ENCODE peak calls at places on chromosomes 6 and 20, in six cellular contexts. Q is C1 segment of cervical spinal cord; K is AG04450; S is activated effector memory CD4-positive, alpha-beta T cell treated with anti-CD3 and anti-CD28 coated beads, Interleukin-2, amount 50 U/mL, for 16 hours; C is pancreas; N is lower lobe of right lung. I is an unnamed sample.

GRCh38 chr20:62860924-62861691 is 514 bp downstream of the TCFL5 start:
- DNase-seq in C (no peak), S (peak), N (no peak), Q (no peak), K (no peak), I (no peak)

GRCh38 chr20:8549192-8549591 is 417.1 kb downstream of the PLCB1 start:
- DNase-seq in K (no peak), C (no peak), S (no peak), Q (no peak), N (no peak), I (no peak)

GRCh38 chr6:17972978-17973622 is 14.3 kb downstream of the KIF13A start:
- DNase-seq in S (no peak), Q (no peak), C (no peak), K (no peak), N (no peak), I (no peak)

GRCh38 chr6:17656092-17656491 is 50.6 kb downstream of the NUP153 start:
- DNase-seq in N (no peak), C (no peak), S (no peak), Q (no peak), K (no peak), I (no peak)

GRCh38 chr6:85677243-85677956 is 34.7 kb upstream of the SYNCRIP start:
- DNase-seq in C (no peak), K (no peak), Q (no peak), N (no peak), S (no peak), I (no peak)

GRCh38 chr6:12516070-12516469 is 200.5 kb upstream of the PHACTR1 start:
- DNase-seq in S (no peak), Q (no peak), K (no peak), C (no peak), N (no peak), I (no peak)

GRCh38 chr20:20085071-20085470 is 32.7 kb downstream of the CFAP61 start:
- DNase-seq in Q (no peak), C (no peak), K (no peak), N (no peak), S (no peak), I (peak)

GRCh38 chr20:63968928-63969760 is 586 bp downstream of the ZNF512B start:
- DNase-seq in Q (no peak), K (no peak), C (peak), N (no peak), S (peak), I (peak)

GRCh38 chr20:48384147-48384818 is 443.5 kb downstream of the PREX1 start:
- DNase-seq in S (no peak), C (no peak), K (no peak), N (no peak), Q (no peak), I (no peak)

GRCh38 chr6:170257376-170257775 is 33.5 kb downstream of the DLL1 start:
- DNase-seq in K (no peak), C (no peak), N (no peak), Q (no peak), S (peak), I (no peak)

GRCh38 chr6:169190144-169190584 is 63.5 kb downstream of the THBS2 start:
- DNase-seq in Q (no peak), S (no peak), C (no peak), K (peak), N (no peak), I (no peak)

GRCh38 chr6:36834576-36835293 is 4.5 kb downstream of the CPNE5 start:
- DNase-seq in K (no peak), Q (no peak), N (no peak), C (no peak), S (no peak), I (no peak)

GRCh38 chr6:11535801-11536230 is 1.7 kb upstream of the TMEM170B start:
- DNase-seq in C (peak), K (no peak), S (no peak), Q (no peak), N (no peak), I (no peak)

GRCh38 chr20:34300809-34301586 is 2.2 kb downstream of the AHCY start:
- DNase-seq in S (no peak), N (no peak), Q (no peak), C (no peak), K (no peak), I (no peak)

GRCh38 chr6:45872827-45873226 is 142.8 kb downstream of the CLIC5 start:
- DNase-seq in Q (no peak), K (no peak), C (no peak), N (no peak), S (no peak), I (no peak)

GRCh38 chr6:169702640-169703246 is 817 bp downstream of the C6orf120 start:
- DNase-seq in C (no peak), N (peak), S (peak), K (no peak), Q (no peak), I (no peak)

GRCh38 chr6:4316867-4317400 is 181.6 kb upstream of the ECI2 start:
- DNase-seq in S (no peak), C (peak), K (peak), N (peak), Q (no peak), I (no peak)

GRCh38 chr20:38729767-38730166 is 5.5 kb downstream of the SLC32A1 start:
- DNase-seq in K (no peak), N (no peak), S (no peak), C (no peak), Q (no peak), I (no peak)

GRCh38 chr20:58293453-58293852 is 16.1 kb upstream of the RAB22A start:
- DNase-seq in N (no peak), S (no peak), C (no peak), Q (peak), K (no peak), I (no peak)

GRCh38 chr6:63923139-63923739 is 287.6 kb downstream of the PHF3 start:
- DNase-seq in Q (no peak), N (no peak), K (peak), C (no peak), S (no peak), I (no peak)

I was measured in cardiac septum.